ENCODE peak calls at places on chromosome 4, in five cellular contexts. Z is IMR-90, M is SK-N-SH, A is K562, U is GM12878. F is an unnamed sample.
A peak's percentile ranks its signal among the peaks of the same experiment; 100 is the strongest.

GRCh38 chr4:48945981-48946380 is 39.4 kb upstream of the OCIAD2 start:
- DNase-seq in U (no peak), A (no peak), Z (no peak), M (no peak), F (no peak)

GRCh38 chr4:61628282-61628681 is 428.2 kb downstream of the ADGRL3 start:
- DNase-seq in M (no peak), U (no peak), Z (no peak), A (no peak), F (no peak)

GRCh38 chr4:63708661-63709060 is 700.6 kb downstream of the TECRL start:
- DNase-seq in Z (no peak), M (no peak), A (no peak), U (no peak), F (no peak)

GRCh38 chr4:148481644-148482043 is 39.4 kb upstream of the NR3C2 start:
- DNase-seq in U (no peak), M (no peak), A (no peak), Z (no peak), F (no peak)

GRCh38 chr4:31657859-31658258 is 937.7 kb downstream of the PCDH7 start:
- DNase-seq in Z (peak; percentile 13), M (no peak), A (no peak), U (no peak), F (no peak)

GRCh38 chr4:153713840-153714239 is 29.8 kb downstream of the TLR2 start:
- DNase-seq in A (no peak), U (no peak), M (no peak), Z (peak; percentile 1), F (no peak)

GRCh38 chr4:14035076-14035475 is 407.6 kb upstream of the BOD1L1 start:
- DNase-seq in Z (no peak), M (no peak), A (no peak), U (no peak), F (no peak)

GRCh38 chr4:143616771-143617170 is 83.7 kb downstream of the FREM3 start:
- DNase-seq in M (no peak), U (peak; percentile 48), A (no peak), Z (no peak), F (no peak)

GRCh38 chr4:8105303-8106100 is 53.1 kb downstream of the ABLIM2 start:
- DNase-seq in A (no peak), M (no peak), Z (no peak), U (no peak), F (no peak)

GRCh38 chr4:3062466-3062865 is 11.9 kb downstream of the HTT-AS start:
- DNase-seq in Z (peak; percentile 76), A (no peak), U (no peak), M (no peak), F (no peak)

GRCh38 chr4:53306729-53307128 is 59.1 kb downstream of the SCFD2 start:
- DNase-seq in M (peak; percentile 33), U (no peak), Z (peak; percentile 45), A (no peak), F (no peak)

GRCh38 chr4:79620627-79621026 is 212.6 kb upstream of the GK2 start:
- DNase-seq in Z (no peak), M (no peak), U (no peak), A (no peak), F (no peak)

GRCh38 chr4:1869530-1870327 is 1.5 kb upstream of the NSD2 start:
- DNase-seq in U (no peak), M (no peak), A (no peak), Z (no peak), F (no peak)

GRCh38 chr4:152926959-152927358 is 9.2 kb upstream of the FHDC1 start:
- DNase-seq in Z (no peak), M (no peak), A (no peak), U (no peak), F (no peak)

GRCh38 chr4:24853142-24853541 is 57.8 kb downstream of the SOD3 start:
- DNase-seq in U (no peak), Z (peak; percentile 40), A (no peak), M (no peak), F (no peak)

GRCh38 chr4:72319596-72319995 is 249.4 kb downstream of the ADAMTS3 start:
- DNase-seq in U (no peak), Z (peak; percentile 69), A (no peak), M (no peak), F (no peak)

GRCh38 chr4:112521123-112522116 is 5.4 kb upstream of the NEUROG2 start:
- DNase-seq in A (no peak), M (no peak), U (no peak), Z (no peak), F (no peak)

GRCh38 chr4:89558147-89558546 is 250.5 kb upstream of the GPRIN3 start:
- DNase-seq in Z (no peak), A (no peak), U (no peak), M (no peak), F (peak; percentile 12)

GRCh38 chr4:72338060-72338459 is 231.0 kb downstream of the ADAMTS3 start:
- DNase-seq in M (no peak), Z (no peak), U (no peak), A (no peak), F (no peak)

GRCh38 chr4:66489783-66490452 is 819.6 kb upstream of the EPHA5 start:
- DNase-seq in Z (peak; percentile 65), A (no peak), M (no peak), U (no peak), F (peak; percentile 62)

GRCh38 chr4:188197566-188197965 is 58.3 kb downstream of the TRIML1 start:
- DNase-seq in M (no peak), Z (no peak), A (no peak), U (no peak), F (no peak)

GRCh38 chr4:176377705-176378302 is 58.0 kb downstream of the SPCS3 start:
- DNase-seq in Z (peak; percentile 43), M (peak; percentile 5), A (no peak), U (no peak), F (peak; percentile 47)

GRCh38 chr4:129829373-129829772 is 733.4 kb downstream of the C4orf33 start:
- DNase-seq in A (no peak), U (no peak), M (no peak), Z (no peak), F (no peak)

GRCh38 chr4:6916069-6916586 is 6.5 kb downstream of the TBC1D14 start:
- DNase-seq in M (no peak), U (no peak), Z (no peak), A (no peak), F (no peak)

GRCh38 chr4:11496313-11496956 is 67.7 kb upstream of the HS3ST1 start:
- DNase-seq in M (no peak), Z (peak; percentile 15), A (no peak), U (no peak), F (no peak)

GRCh38 chr4:20356565-20356964 is 104.9 kb downstream of the SLIT2 start:
- DNase-seq in Z (no peak), U (no peak), A (no peak), M (peak; percentile 23), F (no peak)

GRCh38 chr4:154982187-154983047 is 201.3 kb downstream of the RBM46 start:
- DNase-seq in A (peak; percentile 15), Z (peak; percentile 48), U (peak; percentile 15), M (peak; percentile 58), F (peak; percentile 43)

GRCh38 chr4:40908297-40908696 is 158.5 kb downstream of the NSUN7 start:
- DNase-seq in A (no peak), Z (no peak), M (no peak), U (no peak), F (peak; percentile 45)

DNA sequence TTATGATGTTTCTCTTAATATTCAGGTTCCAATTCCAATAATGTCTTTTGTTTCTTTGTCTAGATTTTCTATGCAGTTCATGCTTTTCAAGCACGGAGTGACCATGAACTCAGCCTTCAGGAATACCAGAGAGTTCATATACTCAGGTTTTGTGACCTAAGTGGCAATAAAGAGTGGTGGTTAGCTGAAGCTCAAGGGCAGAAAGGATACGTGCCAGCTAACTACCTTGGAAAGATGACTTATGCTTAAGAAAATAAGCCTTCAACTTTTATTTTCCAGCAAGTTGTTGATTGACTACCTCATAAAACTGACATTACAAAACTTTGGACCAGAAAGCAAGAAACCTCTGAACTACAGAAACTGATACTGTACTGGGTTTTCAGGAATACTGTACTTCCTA is 30.8 kb downstream of the INTS12 start:
- DNase-seq in A (no peak), Z (no peak), M (no peak), U (no peak), F (no peak)
- TF ChIP-seq RCOR1 in A (no peak), Z (no peak), M (no peak), U (no peak), F (no peak)

GRCh38 chr4:140483445-140483844 is 14.6 kb downstream of the MGAT4D start:
- DNase-seq in M (no peak), U (no peak), Z (no peak), A (no peak), F (no peak)

DNA sequence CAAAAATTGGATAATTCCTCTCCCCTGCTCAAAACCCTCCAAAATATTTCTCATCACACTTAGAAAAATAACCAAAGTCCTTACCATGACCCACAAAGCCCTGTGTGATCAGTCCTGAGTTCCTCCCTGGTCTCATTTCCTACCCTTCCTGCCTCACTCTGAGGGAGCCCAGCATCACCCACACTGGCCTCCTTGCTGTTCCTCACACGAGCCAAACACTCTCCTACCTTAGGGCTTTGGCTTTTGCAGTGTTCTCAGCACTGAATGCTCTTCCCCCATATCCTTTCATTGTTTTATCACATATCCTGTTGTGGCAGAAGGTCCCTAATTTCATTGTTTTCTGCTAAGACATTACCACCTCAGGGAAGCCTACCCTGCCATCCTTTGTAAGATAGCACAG is 12.2 kb downstream of the MGAT4D start:
- DNase-seq in U (no peak), A (no peak), M (no peak), Z (no peak), F (no peak)
- TF ChIP-seq RCOR1 in U (no peak), A (no peak), M (no peak), Z (no peak), F (no peak)

GRCh38 chr4:77917075-77917474 is 54.4 kb downstream of the MRPL1 start:
- DNase-seq in U (no peak), A (no peak), M (no peak), Z (no peak), F (no peak)
- TF ChIP-seq RCOR1 in U (no peak), A (no peak), M (no peak), Z (no peak), F (no peak)

GRCh38 chr4:128513664-128514484 is 226.3 kb upstream of the PGRMC2 start:
- DNase-seq in Z (peak; percentile 61), U (no peak), A (no peak), M (no peak), F (no peak)

GRCh38 chr4:128510850-128511249 is 223.2 kb upstream of the PGRMC2 start:
- DNase-seq in U (no peak), Z (no peak), M (no peak), A (no peak), F (no peak)

GRCh38 chr4:128512161-128512560 is 224.5 kb upstream of the PGRMC2 start:
- DNase-seq in Z (no peak), A (no peak), M (no peak), U (no peak), F (no peak)

GRCh38 chr4:128516568-128516967 is 229.0 kb upstream of the PGRMC2 start:
- DNase-seq in A (no peak), U (peak; percentile 39), Z (peak; percentile 92), M (no peak), F (no peak)

DNA sequence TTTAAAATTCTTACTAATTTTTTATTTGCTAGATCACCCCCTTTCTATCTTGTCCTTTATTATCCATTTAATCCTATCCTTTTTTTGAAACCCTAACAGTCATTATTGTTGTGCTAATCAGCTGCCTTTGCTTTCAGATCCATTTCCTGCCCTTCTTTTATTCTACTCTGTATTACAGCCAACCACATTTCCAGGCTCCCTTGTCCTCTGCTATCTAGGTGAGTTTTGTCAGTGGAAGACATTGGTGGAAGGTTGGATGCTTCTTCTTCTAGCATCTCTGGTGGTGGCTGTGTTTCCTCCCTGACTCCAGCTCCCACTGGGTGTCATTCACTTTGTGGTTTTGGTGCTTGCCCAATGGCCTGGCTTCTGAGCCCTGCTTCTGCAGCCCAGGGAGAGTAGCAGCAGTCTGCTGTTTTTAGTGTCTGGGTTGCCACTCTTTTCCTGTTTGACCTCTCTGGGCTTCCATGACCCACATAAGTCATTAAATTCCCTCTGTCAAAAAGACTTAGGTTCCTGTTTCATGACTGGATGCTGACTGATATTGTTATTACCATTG is 225.2 kb upstream of the PGRMC2 start:
- DNase-seq in U (no peak), M (no peak), Z (no peak), A (no peak), F (no peak)
- TF ChIP-seq RCOR1 in U (no peak), M (no peak), Z (no peak), A (no peak), F (no peak)